ENCODE peak calls at places on chromosomes 11 and 22, in six cellular contexts. P is trophoblast cell, Z is IMR-90, G is neuronal stem cell, E is mesendoderm, Y is H9. Q is an unnamed sample.

GRCh38 chr22:45645526-45646414 is 25.9 kb upstream of the ATXN10 start:
- DNase-seq in Y (peak; percentile 85), G (peak; percentile 65), Z (peak; percentile 35), P (peak; percentile 79), E (peak; percentile 72), Q (peak; percentile 46)

GRCh38 chr22:45205624-45205925 is 35.1 kb downstream of the KIAA0930 start:
- DNase-seq in P (no peak), G (no peak), E (no peak), Z (no peak), Y (no peak), Q (no peak)

GRCh38 chr22:37095113-37095512 is 14.4 kb downstream of the TMPRSS6 start:
- DNase-seq in P (no peak), Z (no peak), Y (no peak), E (no peak), G (no peak), Q (no peak)

GRCh38 chr22:49951001-49951677 is 9.4 kb upstream of the PIM3 start:
- DNase-seq in G (no peak), E (no peak), Y (peak; percentile 38), P (peak; percentile 96), Z (peak; percentile 64), Q (no peak)

GRCh38 chr11:117428186-117428855 is 100.7 kb downstream of the CEP164 start:
- DNase-seq in Y (no peak), G (no peak), E (no peak), Z (no peak), P (no peak), Q (no peak)

GRCh38 chr11:60064115-60064514 is 7.7 kb downstream of the MS4A3 start:
- DNase-seq in Z (no peak), E (no peak), Y (no peak), G (no peak), P (no peak), Q (no peak)

GRCh38 chr11:102810943-102811528 is 13.1 kb upstream of the MMP1 start:
- DNase-seq in Y (no peak), E (peak; percentile 71), P (peak; percentile 54), Z (peak; percentile 45), G (no peak), Q (peak; percentile 49)

GRCh38 chr11:77502501-77502900 is 28.6 kb upstream of the PAK1 start:
- DNase-seq in Z (no peak), Y (no peak), E (no peak), G (no peak), P (no peak), Q (no peak)

GRCh38 chr11:78276311-78276710 is 87.6 kb downstream of the USP35 start:
- DNase-seq in P (no peak), G (no peak), Y (no peak), E (no peak), Z (no peak), Q (no peak)

GRCh38 chr22:39306456-39307361 is 12.7 kb downstream of the RPL3 start:
- DNase-seq in Z (no peak), G (no peak), Y (peak; percentile 74), P (peak; percentile 81), E (peak; percentile 67), Q (peak; percentile 53)

GRCh38 chr11:129846508-129847335 is 31.1 kb downstream of the TMEM45B start:
- DNase-seq in Y (no peak), E (no peak), Z (peak; percentile 92), P (peak; percentile 64), G (no peak), Q (peak; percentile 95)

GRCh38 chr11:130908770-130909625 is 7.3 kb downstream of the SNX19 start:
- DNase-seq in Z (peak; percentile 91), P (no peak), E (no peak), Y (no peak), G (no peak), Q (peak; percentile 89)

GRCh38 chr11:8268530-8269461 is 5.1 kb upstream of the LMO1 start:
- DNase-seq in G (peak; percentile 72), E (peak; percentile 42), Y (no peak), P (no peak), Z (no peak), Q (no peak)

GRCh38 chr11:72553748-72554147 is 119.4 kb upstream of the CLPB start:
- DNase-seq in G (no peak), P (no peak), E (peak; percentile 72), Z (no peak), Y (peak; percentile 66), Q (no peak)

GRCh38 chr11:124762624-124763155 is 600 bp upstream of the ESAM start:
- DNase-seq in G (no peak), Z (no peak), E (no peak), P (peak; percentile 56), Y (peak; percentile 50), Q (no peak)

GRCh38 chr11:69436041-69436982 is 45.2 kb upstream of the LINC01488 start:
- DNase-seq in G (no peak), E (no peak), P (no peak), Y (no peak), Z (no peak), Q (no peak)

GRCh38 chr22:47175761-47176359 is 413.4 kb downstream of the TBC1D22A start:
- DNase-seq in Y (no peak), E (no peak), Z (no peak), P (no peak), G (no peak), Q (no peak)

GRCh38 chr11:27660171-27660570 is 40.1 kb downstream of the BDNF start:
- DNase-seq in Z (no peak), P (no peak), G (no peak), Y (no peak), E (no peak), Q (no peak)

GRCh38 chr11:89421718-89422117 is 69.5 kb downstream of the NOX4 start:
- DNase-seq in E (no peak), Z (no peak), Y (no peak), G (no peak), P (no peak), Q (no peak)

GRCh38 chr11:65786008-65786785 is 666 bp upstream of the OVOL1 start:
- DNase-seq in G (no peak), P (peak; percentile 60), Z (no peak), E (no peak), Y (peak; percentile 39), Q (no peak)

GRCh38 chr11:117000039-117000740 is 98.0 kb downstream of the SIK3 start:
- DNase-seq in E (no peak), Z (no peak), P (peak; percentile 46), G (no peak), Y (no peak), Q (no peak)

GRCh38 chr11:68584097-68584496 is 100.2 kb upstream of the GAL start:
- DNase-seq in Y (peak; percentile 82), G (peak; percentile 56), Z (peak; percentile 4), E (peak; percentile 86), P (peak; percentile 46), Q (no peak)

GRCh38 chr11:34155057-34155758 is 49.8 kb downstream of the NAT10 start:
- DNase-seq in Y (no peak), P (no peak), G (no peak), E (no peak), Z (no peak), Q (no peak)

GRCh38 chr11:96748639-96749370 is 359.0 kb downstream of the JRKL start:
- DNase-seq in Z (peak; percentile 46), Y (no peak), E (no peak), G (no peak), P (no peak), Q (peak; percentile 49)

GRCh38 chr11:112652786-112653390 is 308.3 kb upstream of the NCAM1 start:
- DNase-seq in G (no peak), Z (peak; percentile 10), Y (no peak), E (no peak), P (no peak), Q (peak; percentile 2)

GRCh38 chr11:74644084-74644483 is 51.7 kb downstream of the POLD3 start:
- DNase-seq in Z (no peak), G (no peak), P (no peak), E (no peak), Y (no peak), Q (no peak)

GRCh38 chr11:128190312-128190711 is 397.0 kb downstream of the ETS1 start:
- DNase-seq in E (no peak), Z (no peak), Y (no peak), P (no peak), G (no peak), Q (no peak)

GRCh38 chr22:19565921-19566598 is 41.9 kb upstream of the CLDN5 start:
- DNase-seq in P (no peak), G (no peak), Y (no peak), E (no peak), Z (no peak), Q (no peak)

GRCh38 chr11:67311556-67312082 is 8.3 kb downstream of the SSH3 start:
- DNase-seq in Z (no peak), Y (no peak), E (no peak), P (peak; percentile 46), G (no peak), Q (no peak)

GRCh38 chr11:66432597-66432996 is 6.1 kb downstream of the MRPL11 start:
- DNase-seq in P (no peak), G (no peak), Z (no peak), E (no peak), Y (no peak), Q (no peak)

GRCh38 chr11:93524868-93525267 is 18.3 kb downstream of the SMCO4 start:
- DNase-seq in Z (no peak), P (no peak), E (no peak), G (no peak), Y (no peak), Q (no peak)
- H3K23ac ChIP-seq in Z (no peak overlapping the region), P (peak overlapping the region; percentile 15), E (no peak overlapping the region), G (no peak overlapping the region), Y (no peak overlapping the region), Q (no peak overlapping the region)

DNA sequence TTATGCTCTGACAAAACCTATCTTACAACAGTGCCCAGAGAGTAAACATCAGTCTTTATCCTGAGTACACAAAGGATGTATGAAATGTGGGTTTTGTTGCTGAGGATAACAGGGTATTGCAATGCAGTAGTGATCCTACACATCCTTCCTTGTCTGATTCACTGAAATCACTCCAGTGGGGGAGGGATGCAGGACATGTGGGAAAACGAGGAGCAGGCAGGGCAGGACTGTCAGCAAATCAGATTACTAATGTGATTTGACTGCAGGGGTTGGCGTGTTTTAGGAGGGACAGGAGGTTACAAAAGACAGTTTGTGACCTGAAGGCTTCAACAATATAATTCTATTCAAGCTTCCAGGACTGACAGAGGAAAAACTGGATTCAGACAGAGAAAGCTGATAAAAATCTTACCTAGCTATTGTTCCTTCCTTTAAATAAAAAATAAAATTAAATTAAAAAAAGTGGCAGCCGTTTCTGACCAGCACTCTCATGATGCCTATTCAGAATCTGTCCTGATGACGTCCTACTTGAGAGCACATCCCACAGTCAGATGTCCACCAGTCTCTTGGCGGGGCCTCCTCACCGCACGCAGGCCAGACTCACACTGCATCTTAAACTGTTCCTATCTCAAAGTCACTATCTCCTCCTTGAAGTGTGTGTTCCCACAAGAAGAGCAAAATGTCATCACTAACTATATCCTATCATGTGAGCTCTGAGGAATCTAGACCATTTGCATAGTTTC is 50.6 kb upstream of the MN1 start:
- DNase-seq in G (no peak), E (peak; percentile 55), Z (peak; percentile 58), Y (no peak), P (no peak), Q (peak; percentile 60)
- H3K23ac ChIP-seq in G (no peak overlapping the region), E (no peak overlapping the region), Z (peak overlapping the region; percentile 50), Y (no peak overlapping the region), P (no peak overlapping the region), Q (no peak overlapping the region)

GRCh38 chr11:12643029-12643428 is 31.2 kb upstream of the TEAD1 start:
- DNase-seq in Y (no peak), E (no peak), G (no peak), P (no peak), Z (no peak), Q (no peak)
- H3K23ac ChIP-seq in Y (no peak overlapping the region), E (no peak overlapping the region), G (no peak overlapping the region), P (no peak overlapping the region), Z (no peak overlapping the region), Q (no peak overlapping the region)

GRCh38 chr22:32164084-32164894 is 5.2 kb upstream of the C22orf42 start:
- DNase-seq in G (no peak), E (no peak), Z (no peak), Y (no peak), P (no peak), Q (no peak)
- H3K23ac ChIP-seq in G (no peak overlapping the region), E (no peak overlapping the region), Z (no peak overlapping the region), Y (no peak overlapping the region), P (no peak overlapping the region), Q (no peak overlapping the region)

GRCh38 chr11:108768964-108769363 is 104.1 kb downstream of the DDX10 start:
- DNase-seq in P (no peak), E (no peak), Y (no peak), Z (no peak), G (no peak), Q (no peak)
- H3K23ac ChIP-seq in P (no peak overlapping the region), E (no peak overlapping the region), Y (no peak overlapping the region), Z (no peak overlapping the region), G (no peak overlapping the region), Q (no peak overlapping the region)